ENCODE peak calls at places on chromosomes 13 and 19, in five cellular contexts. H, R, G, Z and K are unnamed samples.

GRCh38 chr19:46042252-46042883 is 1.6 kb upstream of the IGFL4 start:
- DNase-seq in H (no peak), R (no peak), G (no peak), Z (no peak), K (no peak)

GRCh38 chr19:16625183-16625958 is 2.6 kb downstream of the MED26 start:
- DNase-seq in H (no peak), R (no peak), G (no peak), Z (no peak), K (no peak)

GRCh38 chr13:74770361-74770760 is 636.2 kb upstream of the KLF12 start:
- DNase-seq in H (no peak), R (peak; percentile 77), G (no peak), Z (no peak), K (peak; percentile 21)

GRCh38 chr19:54155694-54156093 is 3.8 kb downstream of the LENG1 start:
- DNase-seq in H (no peak), R (no peak), G (no peak), Z (no peak), K (no peak)

GRCh38 chr19:35247526-35248309 is 1.1 kb upstream of the LSR start:
- DNase-seq in H (no peak), R (no peak), G (no peak), Z (peak; percentile 96), K (no peak)

GRCh38 chr13:101098873-101099272 is 317.4 kb downstream of the NALCN start:
- DNase-seq in H (no peak), R (no peak), G (no peak), Z (no peak), K (no peak)

GRCh38 chr13:94342436-94343242 is 136.8 kb downstream of the DCT start:
- DNase-seq in H (no peak), R (no peak), G (no peak), Z (no peak), K (no peak)

GRCh38 chr19:41261474-41262190 is 2.5 kb upstream of the HNRNPUL1 start:
- DNase-seq in H (no peak), R (no peak), G (no peak), Z (no peak), K (no peak)

GRCh38 chr19:38932425-38933179 is 1.9 kb downstream of the MRPS12 start:
- DNase-seq in H (no peak), R (peak; percentile 50), G (no peak), Z (peak; percentile 60), K (no peak)
- TF ChIP-seq CTCF in H (no peak), R (peak; percentile 27), G (peak; percentile 45), Z (peak; percentile 41), K (peak; percentile 55)

DNA sequence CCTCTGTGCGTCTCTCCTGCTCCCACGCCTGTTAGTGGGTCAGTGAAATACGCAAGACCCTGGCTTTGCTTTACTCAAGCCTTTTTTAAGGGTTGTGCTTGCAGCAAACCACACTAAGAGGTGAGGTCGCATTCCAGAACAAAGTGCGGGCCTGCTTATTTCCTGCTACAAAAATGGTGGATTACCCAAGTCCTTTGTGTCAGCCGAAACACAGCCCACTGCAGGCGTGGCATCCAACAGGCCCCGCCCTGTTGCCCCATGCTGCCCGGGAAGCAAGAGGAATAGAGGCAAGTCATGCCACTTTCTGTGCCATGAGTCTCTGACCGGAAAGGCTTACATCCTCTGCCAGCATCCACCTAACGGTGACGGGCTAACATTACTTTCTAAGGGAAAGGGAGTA is 7.7 kb upstream of the IRS2 start:
- DNase-seq in H (no peak), R (no peak), G (no peak), Z (no peak), K (no peak)
- TF ChIP-seq CTCF in H (no peak), R (no peak), G (no peak), Z (no peak), K (no peak)

GRCh38 chr19:2255982-2256685 is at the start of gene JSRP1:
- DNase-seq in H (no peak), R (no peak), G (no peak), Z (no peak), K (no peak)
- TF ChIP-seq CTCF in H (no peak), R (no peak), G (no peak), Z (no peak), K (no peak)

DNA sequence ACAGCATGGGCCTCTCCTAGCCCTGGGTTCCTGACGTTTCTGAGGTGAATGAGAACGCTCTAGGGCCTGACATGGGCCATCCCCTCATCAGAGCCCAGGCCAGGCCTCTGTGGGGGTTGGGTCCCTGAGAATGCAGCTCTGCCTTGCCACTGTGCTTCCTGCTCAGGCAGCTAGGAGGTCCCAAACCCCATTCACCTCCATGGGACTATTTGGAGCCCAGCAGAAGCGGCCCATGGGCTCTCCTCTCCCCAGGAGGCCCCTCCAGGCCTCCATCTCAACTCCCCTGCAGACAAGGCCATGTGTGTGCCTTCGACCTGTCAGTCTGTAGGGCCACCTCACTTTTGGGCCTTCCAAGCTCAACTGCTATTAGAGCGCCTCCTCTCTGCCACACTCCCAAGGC is 36.9 kb downstream of the ELL start:
- DNase-seq in H (no peak), R (no peak), G (no peak), Z (no peak), K (no peak)
- TF ChIP-seq CTCF in H (no peak), R (no peak), G (no peak), Z (no peak), K (no peak)

GRCh38 chr19:7775761-7776160 is 12.7 kb downstream of the CLEC4M start:
- DNase-seq in H (no peak), R (no peak), G (no peak), Z (no peak), K (no peak)
- TF ChIP-seq CTCF in H (no peak), R (no peak), G (no peak), Z (no peak), K (no peak)

DNA sequence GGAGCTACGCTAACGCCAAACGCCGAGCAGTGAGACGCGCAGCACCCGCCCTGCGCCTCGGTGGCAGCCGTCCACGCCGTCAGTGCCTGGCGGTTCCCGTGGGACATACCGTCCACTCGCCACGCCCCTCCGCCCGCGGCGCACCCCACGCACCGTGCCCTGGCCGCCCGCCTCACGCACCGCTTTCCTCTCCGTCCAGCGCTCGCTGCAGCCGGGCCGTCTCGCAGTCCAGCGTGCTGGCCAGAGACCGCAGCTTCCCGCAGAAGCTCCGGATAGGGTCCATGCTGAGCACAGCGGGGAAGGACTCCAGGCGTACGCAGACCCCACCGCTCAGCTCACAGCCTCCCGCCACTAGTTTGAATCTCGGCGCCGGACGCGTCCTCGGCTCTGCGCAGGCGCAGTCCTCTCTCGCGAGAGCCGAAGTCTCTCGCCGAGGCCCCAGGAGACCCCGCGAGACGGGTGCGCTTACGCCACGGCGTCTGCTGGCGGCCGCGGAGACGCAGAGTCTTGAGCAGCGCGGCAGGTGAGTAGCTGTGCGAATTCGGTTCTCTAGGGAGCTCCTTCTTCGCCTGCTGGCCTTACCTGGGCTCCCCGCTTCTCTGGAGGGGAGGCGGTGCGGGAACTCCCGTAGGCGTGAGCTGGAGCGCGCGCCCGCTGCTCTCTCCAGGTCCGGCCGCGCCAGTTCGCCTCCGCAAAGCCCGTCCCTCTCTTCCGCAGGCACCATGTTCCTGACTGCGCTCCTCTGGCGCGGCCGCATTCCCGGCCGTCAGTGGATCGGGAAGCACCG is at the start of the genes MRPL57 and SKA3:
- DNase-seq in H (peak; percentile 64), R (peak; percentile 93), G (peak; percentile 90), Z (peak; percentile 96), K (peak; percentile 67)
- TF ChIP-seq CTCF in H (peak; percentile 9), R (no peak), G (peak; percentile 42), Z (no peak), K (no peak)

GRCh38 chr19:44807162-44807561 is 1.7 kb upstream of the BCAM start:
- DNase-seq in H (no peak), R (no peak), G (no peak), Z (no peak), K (no peak)

GRCh38 chr19:44809856-44810554 is 1.1 kb downstream of the BCAM start:
- DNase-seq in H (no peak), R (no peak), G (no peak), Z (no peak), K (no peak)

GRCh38 chr19:44808463-44809371 is at the start of gene BCAM:
- DNase-seq in H (no peak), R (peak; percentile 70), G (peak; percentile 86), Z (peak; percentile 93), K (no peak)

GRCh38 chr19:44806271-44806670 is 2.6 kb upstream of the BCAM start:
- DNase-seq in H (no peak), R (no peak), G (no peak), Z (no peak), K (no peak)

GRCh38 chr19:44807652-44808462 is 1.0 kb upstream of the BCAM start:
- DNase-seq in H (no peak), R (peak; percentile 43), G (no peak), Z (peak; percentile 74), K (no peak)
- TF ChIP-seq CTCF in H (peak; percentile 59), R (peak; percentile 48), G (peak; percentile 68), Z (peak; percentile 52), K (peak; percentile 43)

GRCh38 chr19:11405846-11406643 is 13.1 kb downstream of the RGL3 start:
- DNase-seq in H (no peak), R (no peak), G (no peak), Z (no peak), K (no peak)
- TF ChIP-seq CTCF in H (peak; percentile 21), R (peak; percentile 20), G (peak; percentile 55), Z (peak; percentile 60), K (peak; percentile 48)

GRCh38 chr13:66618702-66619101 is 611.4 kb downstream of the PCDH9 start:
- DNase-seq in H (no peak), R (peak; percentile 72), G (no peak), Z (peak; percentile 10), K (peak; percentile 21)
- TF ChIP-seq CTCF in H (no peak), R (peak; percentile 23), G (peak; percentile 57), Z (peak; percentile 55), K (peak; percentile 48)

GRCh38 chr13:114157869-114158495 is 21.1 kb upstream of the CFAP97D2 start:
- DNase-seq in H (no peak), R (no peak), G (no peak), Z (no peak), K (no peak)

GRCh38 chr13:114161644-114162532 is 17.2 kb upstream of the CFAP97D2 start:
- DNase-seq in H (no peak), R (peak; percentile 49), G (peak; percentile 55), Z (no peak), K (no peak)

GRCh38 chr13:114162533-114162922 is 16.5 kb upstream of the CFAP97D2 start:
- DNase-seq in H (no peak), R (no peak), G (no peak), Z (no peak), K (no peak)

GRCh38 chr13:114164027-114164426 is 15.0 kb upstream of the CFAP97D2 start:
- DNase-seq in H (no peak), R (no peak), G (no peak), Z (no peak), K (no peak)

DNA sequence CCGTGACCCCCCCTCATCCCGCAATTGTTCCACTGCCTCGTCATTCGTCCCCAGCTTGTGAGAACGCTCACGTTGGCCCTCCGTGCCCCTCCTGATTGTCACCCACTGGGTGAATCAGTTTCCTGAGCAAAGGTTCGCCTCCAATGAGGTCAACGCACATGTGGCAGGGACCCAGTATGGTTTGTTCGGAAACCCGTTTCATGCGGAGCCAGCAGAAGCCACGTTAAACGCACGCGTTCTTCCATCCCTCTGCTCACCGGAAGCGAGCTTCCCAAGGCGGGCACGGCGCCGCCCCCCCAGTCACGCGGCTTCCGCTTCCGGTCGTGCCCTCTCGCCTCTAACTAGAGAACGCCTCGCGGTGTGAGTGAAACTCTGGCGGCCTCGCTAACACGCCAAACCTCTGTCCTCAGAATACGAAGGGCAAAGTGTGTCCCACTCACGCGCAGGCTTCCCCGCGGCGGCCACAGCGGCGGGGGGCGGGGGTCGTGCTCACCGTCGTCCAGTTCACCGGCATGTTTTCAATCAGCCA is 18.0 kb upstream of the CFAP97D2 start:
- DNase-seq in H (no peak), R (no peak), G (no peak), Z (no peak), K (no peak)
- TF ChIP-seq CTCF in H (no peak), R (no peak), G (no peak), Z (no peak), K (no peak)